ENCODE peak calls at places on chromosomes 5 and 9, in six cellular contexts. One of them, this sample, is unnamed.

GRCh38 chr5:13478831-13479465 is 465.5 kb downstream of the DNAH5 start:
- DNase-seq in ovary: no peak
- DNase-seq in HEK293T: peak
- DNase-seq in globus pallidus: peak
- DNase-seq in NCI-H1092: peak
- DNase-seq in T-helper 1 cell: no peak
- DNase-seq in this sample: no peak

GRCh38 chr5:172276214-172276613 is 7.3 kb downstream of the UBTD2 start:
- DNase-seq in T-helper 1 cell: no peak
- DNase-seq in ovary: no peak
- DNase-seq in NCI-H1092: no peak
- DNase-seq in globus pallidus: no peak
- DNase-seq in HEK293T: no peak
- DNase-seq in this sample: no peak

GRCh38 chr9:33517373-33517772 is 6.7 kb upstream of the ANKRD18B start:
- DNase-seq in NCI-H1092: no peak
- DNase-seq in ovary: no peak
- DNase-seq in HEK293T: peak
- DNase-seq in T-helper 1 cell: no peak
- DNase-seq in globus pallidus: peak
- DNase-seq in this sample: no peak

GRCh38 chr5:154440540-154440939 is 5.3 kb upstream of the SAP30L start:
- DNase-seq in NCI-H1092: no peak
- DNase-seq in T-helper 1 cell: no peak
- DNase-seq in ovary: no peak
- DNase-seq in HEK293T: no peak
- DNase-seq in globus pallidus: no peak
- DNase-seq in this sample: no peak

GRCh38 chr5:56328753-56329560 is 95.8 kb upstream of the ANKRD55 start:
- DNase-seq in NCI-H1092: no peak
- DNase-seq in ovary: no peak
- DNase-seq in globus pallidus: no peak
- DNase-seq in T-helper 1 cell: peak
- DNase-seq in HEK293T: no peak
- DNase-seq in this sample: no peak

GRCh38 chr9:113988951-113989780 is 88.9 kb downstream of the AMBP start:
- DNase-seq in NCI-H1092: peak
- DNase-seq in ovary: no peak
- DNase-seq in HEK293T: no peak
- DNase-seq in T-helper 1 cell: no peak
- DNase-seq in globus pallidus: no peak
- DNase-seq in this sample: no peak

GRCh38 chr9:70111042-70111602 is 67.5 kb downstream of the MAMDC2 start:
- DNase-seq in T-helper 1 cell: peak
- DNase-seq in globus pallidus: peak
- DNase-seq in NCI-H1092: peak
- DNase-seq in ovary: peak
- DNase-seq in HEK293T: peak
- DNase-seq in this sample: peak

GRCh38 chr9:70529377-70529776 is 114.9 kb upstream of the KLF9 start:
- DNase-seq in globus pallidus: no peak
- DNase-seq in HEK293T: no peak
- DNase-seq in ovary: no peak
- DNase-seq in T-helper 1 cell: peak
- DNase-seq in NCI-H1092: no peak
- DNase-seq in this sample: no peak

GRCh38 chr9:94270009-94270408 is 10.9 kb downstream of the ZNF169 start:
- DNase-seq in NCI-H1092: no peak
- DNase-seq in T-helper 1 cell: no peak
- DNase-seq in globus pallidus: no peak
- DNase-seq in ovary: no peak
- DNase-seq in HEK293T: no peak
- DNase-seq in this sample: no peak

GRCh38 chr9:14356376-14356775 is 42.4 kb upstream of the NFIB start:
- DNase-seq in globus pallidus: no peak
- DNase-seq in NCI-H1092: no peak
- DNase-seq in T-helper 1 cell: no peak
- DNase-seq in HEK293T: no peak
- DNase-seq in ovary: no peak
- DNase-seq in this sample: no peak